ENCODE peak calls at places on chromosome X, in six cellular contexts. H is H9, C is suprapubic skin, E is HL-60, A is A172, F is neuronal stem cell. R is an unnamed sample.

GRCh38 chrX:12949927-12950656 is 24.8 kb upstream of the TMSB4X start:
- DNase-seq in H (no peak), C (peak; percentile 87), E (peak; percentile 87), A (peak; percentile 86), F (no peak), R (peak; percentile 94)

GRCh38 chrX:3743821-3744439 is 30.5 kb upstream of the PRKX start:
- DNase-seq in H (no peak), C (no peak), E (peak; percentile 2), A (no peak), F (no peak), R (no peak)

GRCh38 chrX:44010626-44011025 is 37.4 kb upstream of the NDP start:
- DNase-seq in H (no peak), C (no peak), E (no peak), A (no peak), F (no peak), R (no peak)

GRCh38 chrX:133741303-133741702 is 244.1 kb downstream of the GPC3 start:
- DNase-seq in H (no peak), C (no peak), E (no peak), A (no peak), F (no peak), R (no peak)

GRCh38 chrX:30275498-30275897 is 28.6 kb downstream of the MAGEB1 start:
- DNase-seq in H (no peak), C (no peak), E (no peak), A (peak; percentile 28), F (no peak), R (no peak)

GRCh38 chrX:1072637-1073377 is 139.6 kb downstream of the CRLF2 start:
- DNase-seq in H (peak; percentile 49), C (peak; percentile 69), E (no peak), A (no peak), F (no peak), R (no peak)

GRCh38 chrX:32871636-32872035 is 339.7 kb downstream of the DMD start:
- DNase-seq in H (no peak), C (no peak), E (no peak), A (no peak), F (no peak), R (no peak)

GRCh38 chrX:10633722-10634121 is 13.3 kb upstream of the MID1 start:
- DNase-seq in H (no peak), C (no peak), E (no peak), A (peak; percentile 84), F (no peak), R (no peak)

GRCh38 chrX:55056820-55057690 is 17.8 kb upstream of the PAGE2B start:
- DNase-seq in H (no peak), C (no peak), E (no peak), A (peak; percentile 11), F (no peak), R (no peak)

GRCh38 chrX:10726647-10727046 is 106.3 kb upstream of the MID1 start:
- DNase-seq in H (no peak), C (no peak), E (no peak), A (peak; percentile 68), F (no peak), R (no peak)

GRCh38 chrX:141467442-141467841 is 117.1 kb downstream of the SPANXA1 start:
- DNase-seq in H (no peak), C (no peak), E (no peak), A (no peak), F (no peak), R (no peak)

GRCh38 chrX:137549846-137550534 is 15.9 kb upstream of the ZIC3 start:
- DNase-seq in H (peak; percentile 57), C (no peak), E (no peak), A (no peak), F (no peak), R (no peak)

GRCh38 chrX:55379396-55379795 is 72.5 kb upstream of the MAGEH1 start:
- DNase-seq in H (no peak), C (no peak), E (no peak), A (no peak), F (no peak), R (no peak)

GRCh38 chrX:16671005-16671404 is 21.0 kb downstream of the S100G start:
- DNase-seq in H (no peak), C (no peak), E (peak; percentile 10), A (peak; percentile 64), F (no peak), R (no peak)

GRCh38 chrX:9844936-9845573 is 58.8 kb downstream of the SHROOM2 start:
- DNase-seq in H (no peak), C (no peak), E (no peak), A (no peak), F (no peak), R (no peak)

GRCh38 chrX:25198891-25199290 is 183.1 kb upstream of the ARX start:
- DNase-seq in H (no peak), C (no peak), E (no peak), A (no peak), F (no peak), R (no peak)

GRCh38 chrX:31061091-31061490 is 10.8 kb downstream of the FTHL17 start:
- DNase-seq in H (no peak), C (no peak), E (no peak), A (no peak), F (no peak), R (no peak)

GRCh38 chrX:68989456-68989855 is 160.6 kb downstream of the EFNB1 start:
- DNase-seq in H (peak; percentile 5), C (no peak), E (no peak), A (no peak), F (no peak), R (no peak)

GRCh38 chrX:130171446-130172126 is at the start of gene RAB33A:
- DNase-seq in H (peak; percentile 41), C (no peak), E (peak; percentile 9), A (no peak), F (no peak), R (no peak)

GRCh38 chrX:110412971-110413726 is 54.5 kb downstream of the RTL9 start:
- DNase-seq in H (peak; percentile 81), C (no peak), E (peak; percentile 65), A (no peak), F (peak; percentile 70), R (peak; percentile 84)

GRCh38 chrX:65689377-65689776 is 21.9 kb downstream of the MSN start:
- DNase-seq in H (no peak), C (no peak), E (no peak), A (no peak), F (no peak), R (no peak)

GRCh38 chrX:106917830-106918500 is 2.2 kb upstream of the CLDN2 start:
- DNase-seq in H (no peak), C (no peak), E (no peak), A (peak; percentile 84), F (no peak), R (no peak)

GRCh38 chrX:2226906-2227656 is 273.7 kb downstream of the DHRSX start:
- DNase-seq in H (no peak), C (no peak), E (no peak), A (no peak), F (no peak), R (no peak)

GRCh38 chrX:152824841-152825374 is 5.6 kb downstream of the CETN2 start:
- DNase-seq in H (no peak), C (no peak), E (no peak), A (no peak), F (no peak), R (no peak)

GRCh38 chrX:77635372-77635771 is 150.6 kb downstream of the ATRX start:
- DNase-seq in H (no peak), C (no peak), E (no peak), A (no peak), F (no peak), R (no peak)

GRCh38 chrX:136586386-136586785 is 54.4 kb downstream of the VGLL1 start:
- DNase-seq in H (no peak), C (no peak), E (no peak), A (peak; percentile 0), F (no peak), R (no peak)

GRCh38 chrX:3046253-3046909 is 5.1 kb downstream of the ARSF start:
- DNase-seq in H (no peak), C (no peak), E (no peak), A (no peak), F (no peak), R (no peak)

GRCh38 chrX:23228950-23229448 is 105.7 kb upstream of the PTCHD1 start:
- DNase-seq in H (no peak), C (no peak), E (no peak), A (no peak), F (no peak), R (no peak)

GRCh38 chrX:63426519-63426918 is 75.4 kb upstream of the SPIN4 start:
- DNase-seq in H (peak; percentile 33), C (no peak), E (no peak), A (no peak), F (no peak), R (no peak)

GRCh38 chrX:8848921-8849320 is 47.7 kb upstream of the FAM9A start:
- DNase-seq in H (no peak), C (no peak), E (no peak), A (peak; percentile 55), F (no peak), R (no peak)

GRCh38 chrX:138127314-138127713 is 561.4 kb downstream of the ZIC3 start:
- DNase-seq in H (no peak), C (no peak), E (no peak), A (no peak), F (no peak), R (no peak)

GRCh38 chrX:31500920-31501319 is 429.1 kb upstream of the FTHL17 start:
- DNase-seq in H (no peak), C (no peak), E (no peak), A (peak; percentile 80), F (no peak), R (no peak)

GRCh38 chrX:11446331-11446730 is 153.1 kb downstream of the AMELX start:
- DNase-seq in H (no peak), C (no peak), E (no peak), A (peak; percentile 34), F (no peak), R (no peak)

GRCh38 chrX:1323315-1323714 is 13.3 kb upstream of the IL3RA start:
- DNase-seq in H (peak; percentile 90), C (no peak), E (peak; percentile 90), A (peak; percentile 78), F (peak; percentile 20), R (no peak)

GRCh38 chrX:72094894-72095293 is 36.8 kb downstream of the RTL5 start:
- DNase-seq in H (no peak), C (no peak), E (peak; percentile 64), A (no peak), F (peak; percentile 4), R (no peak)

GRCh38 chrX:94492541-94492940 is 818.5 kb downstream of the FAM133A start:
- DNase-seq in H (peak; percentile 64), C (no peak), E (no peak), A (no peak), F (peak; percentile 6), R (no peak)

GRCh38 chrX:38044682-38045081 is 38.3 kb downstream of the SYTL5 start:
- DNase-seq in H (no peak), C (no peak), E (no peak), A (no peak), F (no peak), R (no peak)

GRCh38 chrX:23592741-23593140 is 74.6 kb upstream of the PRDX4 start:
- DNase-seq in H (no peak), C (no peak), E (no peak), A (no peak), F (no peak), R (no peak)

GRCh38 chrX:19107035-19107434 is 15.2 kb downstream of the ADGRG2 start:
- DNase-seq in H (peak; percentile 83), C (no peak), E (no peak), A (no peak), F (no peak), R (no peak)

GRCh38 chrX:102712967-102713677 is 874 bp downstream of the GPRASP2 start:
- DNase-seq in H (peak; percentile 36), C (no peak), E (no peak), A (peak; percentile 20), F (peak; percentile 15), R (no peak)